ENCODE peak calls at places on chromosomes 11 and 22, in five cellular contexts. E, X, N, P and Z are unnamed samples.

GRCh38 chr11:64582885-64583284 is 8.1 kb upstream of the SLC22A12 start:
- DNase-seq in E (no peak), X (no peak), N (no peak), P (no peak), Z (no peak)

GRCh38 chr11:95076416-95076815 is 9.7 kb downstream of the SRSF8 start:
- DNase-seq in E (no peak), X (no peak), N (no peak), P (no peak), Z (no peak)

GRCh38 chr11:119361056-119361787 is 14.7 kb upstream of the MFRP start:
- DNase-seq in E (no peak), X (no peak), N (no peak), P (peak; percentile 55), Z (no peak)

GRCh38 chr11:73394416-73395296 is 18.5 kb downstream of the RELT start:
- DNase-seq in E (no peak), X (no peak), N (no peak), P (no peak), Z (no peak)

GRCh38 chr11:61695917-61696316 is 15.7 kb downstream of the DAGLA start:
- DNase-seq in E (peak; percentile 88), X (no peak), N (peak; percentile 94), P (no peak), Z (peak; percentile 91)

GRCh38 chr11:84817998-84818397 is 809.1 kb downstream of the DLG2 start:
- DNase-seq in E (no peak), X (no peak), N (no peak), P (no peak), Z (no peak)

GRCh38 chr11:1553808-1554594 is 18.1 kb downstream of the DUSP8 start:
- DNase-seq in E (no peak), X (no peak), N (no peak), P (no peak), Z (no peak)

GRCh38 chr11:9755561-9755960 is 91.7 kb downstream of the SWAP70 start:
- DNase-seq in E (no peak), X (no peak), N (no peak), P (no peak), Z (no peak)

GRCh38 chr22:23221351-23221804 is 41.1 kb downstream of the BCR start:
- DNase-seq in E (no peak), X (no peak), N (no peak), P (no peak), Z (no peak)

GRCh38 chr22:26325641-26326040 is 103.4 kb upstream of the ASPHD2 start:
- DNase-seq in E (no peak), X (no peak), N (no peak), P (no peak), Z (no peak)

GRCh38 chr11:108324587-108324986 is 101.7 kb downstream of the ATM start:
- DNase-seq in E (no peak), X (no peak), N (no peak), P (no peak), Z (no peak)

GRCh38 chr11:1923201-1923956 is 3.9 kb downstream of the TNNT3 start:
- DNase-seq in E (no peak), X (no peak), N (no peak), P (no peak), Z (no peak)

GRCh38 chr11:102849319-102849718 is 5.9 kb upstream of the MMP3 start:
- DNase-seq in E (no peak), X (no peak), N (no peak), P (no peak), Z (no peak)

GRCh38 chr11:123719452-123719851 is 22.0 kb downstream of the ZNF202 start:
- DNase-seq in E (no peak), X (no peak), N (no peak), P (no peak), Z (no peak)

GRCh38 chr11:88327061-88327460 is 10.5 kb downstream of the CTSC start:
- DNase-seq in E (no peak), X (no peak), N (no peak), P (no peak), Z (no peak)

GRCh38 chr11:117919326-117920275 is 9.6 kb downstream of the TMPRSS13 start:
- DNase-seq in E (no peak), X (no peak), N (no peak), P (no peak), Z (no peak)

GRCh38 chr22:48755332-48755949 is 1072.2 kb downstream of the BRD1 start:
- DNase-seq in E (no peak), X (no peak), N (peak; percentile 40), P (no peak), Z (no peak)

GRCh38 chr11:109729761-109730160 is 307.8 kb downstream of the C11orf87 start:
- DNase-seq in E (no peak), X (no peak), N (no peak), P (no peak), Z (no peak)

GRCh38 chr11:121892131-121892681 is 223.8 kb downstream of the BLID start:
- DNase-seq in E (no peak), X (peak; percentile 8), N (no peak), P (no peak), Z (no peak)

GRCh38 chr11:124210421-124210820 is 27.3 kb downstream of the OR10D3 start:
- DNase-seq in E (no peak), X (no peak), N (no peak), P (no peak), Z (no peak)

GRCh38 chr11:86418929-86419328 is 44.2 kb downstream of the CCDC81 start:
- DNase-seq in E (no peak), X (no peak), N (no peak), P (no peak), Z (no peak)

GRCh38 chr11:121318848-121319834 is 26.6 kb downstream of the SC5D start:
- DNase-seq in E (no peak), X (peak; percentile 46), N (no peak), P (peak; percentile 8), Z (no peak)

GRCh38 chr22:42432818-42433217 is 615 bp upstream of the NFAM1 start:
- DNase-seq in E (no peak), X (no peak), N (no peak), P (no peak), Z (no peak)

GRCh38 chr11:95502522-95502921 is 271.5 kb upstream of the SESN3 start:
- DNase-seq in E (no peak), X (no peak), N (no peak), P (no peak), Z (no peak)

GRCh38 chr11:9675691-9676090 is 11.8 kb downstream of the SWAP70 start:
- DNase-seq in E (no peak), X (no peak), N (no peak), P (no peak), Z (no peak)

GRCh38 chr22:24950272-24950902 is 2.1 kb upstream of the KIAA1671 start:
- DNase-seq in E (no peak), X (no peak), N (no peak), P (no peak), Z (no peak)

GRCh38 chr11:266676-267439 is 11.3 kb upstream of the NLRP6 start:
- DNase-seq in E (no peak), X (no peak), N (no peak), P (no peak), Z (no peak)

GRCh38 chr22:46742576-46743221 is 4.6 kb upstream of the CERK start:
- DNase-seq in E (no peak), X (no peak), N (no peak), P (no peak), Z (no peak)

GRCh38 chr11:1772270-1773130 is 8.8 kb upstream of the CTSD start:
- DNase-seq in E (no peak), X (no peak), N (no peak), P (peak; percentile 64), Z (no peak)

GRCh38 chr11:18304745-18305144 is 17.2 kb downstream of the HPS5 start:
- DNase-seq in E (no peak), X (no peak), N (no peak), P (no peak), Z (no peak)

GRCh38 chr22:41561335-41561734 is 525 bp downstream of the CSDC2 start:
- DNase-seq in E (no peak), X (no peak), N (no peak), P (no peak), Z (no peak)

GRCh38 chr11:1852271-1852877 is 510 bp upstream of the LSP1 start:
- DNase-seq in E (no peak), X (no peak), N (no peak), P (no peak), Z (no peak)

GRCh38 chr11:36195496-36196346 is 93.5 kb downstream of the COMMD9 start:
- DNase-seq in E (no peak), X (no peak), N (no peak), P (no peak), Z (no peak)

GRCh38 chr11:10317281-10317755 is 12.4 kb downstream of the ADM start:
- DNase-seq in E (no peak), X (no peak), N (no peak), P (no peak), Z (no peak)

GRCh38 chr11:61183645-61184044 is 19.7 kb upstream of the PGA3 start:
- DNase-seq in E (no peak), X (no peak), N (no peak), P (no peak), Z (no peak)